ENCODE peak calls at places on chromosome X, in five cellular contexts. O is germinal center; J is A673; I is activated CD8-positive, alpha-beta T cell treated with anti-CD3 and anti-CD28 coated beads for 36 hours; S is stimulated activated CD8-positive, alpha-beta memory T cell treated with anti-CD3 and anti-CD28 coated beads, Interleukin-7, amount 100 ng/mL, for 1 hour. Q is an unnamed sample.

GRCh38 chrX:19785647-19786046 is 101.8 kb downstream of the SH3KBP1 start:
- DNase-seq in O (no peak), J (no peak), I (peak), S (no peak), Q (no peak)

GRCh38 chrX:23901805-23902204 is 5.9 kb downstream of the APOO start:
- DNase-seq in O (peak), J (peak), I (peak), S (no peak), Q (peak)

GRCh38 chrX:133454525-133455323 is 39.4 kb upstream of the GPC4 start:
- DNase-seq in O (no peak), J (no peak), I (no peak), S (no peak), Q (no peak)

GRCh38 chrX:50067435-50068292 is 133.1 kb downstream of the AKAP4 start:
- DNase-seq in O (no peak), J (peak), I (no peak), S (no peak), Q (no peak)

GRCh38 chrX:3713937-3714434 is 537 bp upstream of the PRKX start:
- DNase-seq in O (no peak), J (peak), I (no peak), S (no peak), Q (no peak)

GRCh38 chrX:43880439-43880838 is 1.8 kb downstream of the MAOB start:
- DNase-seq in O (no peak), J (no peak), I (no peak), S (no peak), Q (no peak)

GRCh38 chrX:11239230-11239629 is 54.0 kb upstream of the AMELX start:
- DNase-seq in O (no peak), J (no peak), I (no peak), S (no peak), Q (no peak)

GRCh38 chrX:70664726-70665125 is 220.1 kb downstream of the DLG3 start:
- DNase-seq in O (no peak), J (peak), I (peak), S (no peak), Q (no peak)

GRCh38 chrX:53022381-53022780 is 26.2 kb upstream of the GPR173 start:
- DNase-seq in O (no peak), J (no peak), I (no peak), S (no peak), Q (no peak)

GRCh38 chrX:19257001-19257400 is 86.7 kb upstream of the PDHA1 start:
- DNase-seq in O (no peak), J (no peak), I (no peak), S (no peak), Q (no peak)

GRCh38 chrX:93660575-93660974 is 12.8 kb downstream of the NAP1L3 start:
- DNase-seq in O (no peak), J (no peak), I (no peak), S (no peak), Q (no peak)

GRCh38 chrX:13868481-13869040 is 51.7 kb upstream of the GPM6B start:
- DNase-seq in O (no peak), J (no peak), I (no peak), S (no peak), Q (no peak)

GRCh38 chrX:65463550-65463949 is 71.0 kb downstream of the LAS1L start:
- DNase-seq in O (no peak), J (no peak), I (no peak), S (no peak), Q (no peak)

GRCh38 chrX:40832723-40833122 is 97.4 kb upstream of the MED14 start:
- DNase-seq in O (no peak), J (no peak), I (no peak), S (no peak), Q (no peak)

GRCh38 chrX:9706426-9706825 is 59.2 kb downstream of the GPR143 start:
- DNase-seq in O (no peak), J (no peak), I (no peak), S (no peak), Q (no peak)

GRCh38 chrX:155871934-155872333 is 9.2 kb upstream of the VAMP7 start:
- DNase-seq in O (no peak), J (no peak), I (no peak), S (no peak), Q (no peak)

GRCh38 chrX:12672362-12673106 is 118.7 kb upstream of the PRPS2 start:
- DNase-seq in O (no peak), J (no peak), I (no peak), S (no peak), Q (no peak)

GRCh38 chrX:119990409-119990994 is 47.0 kb upstream of the NKAP start:
- DNase-seq in O (no peak), J (no peak), I (no peak), S (no peak), Q (no peak)